ENCODE peak calls at places on chromosomes 3 and 15, in ten cellular contexts. V is HL-60, G is stomach, Z is fibroblast of lung, R is choroid plexus epithelial cell, O is epithelial cell of esophagus, I is lower lobe of right lung, D is GM12878, F is SK-N-SH, C is heart right ventricle. N is an unnamed sample.

GRCh38 chr3:23189183-23189582 is 13.9 kb upstream of the UBE2E2 start:
- DNase-seq in O (no peak), D (no peak), I (no peak), G (no peak), F (no peak), V (no peak), Z (no peak), C (no peak), R (no peak), N (no peak)

GRCh38 chr3:16399473-16399872 is 114.0 kb downstream of the RFTN1 start:
- DNase-seq in V (no peak), D (no peak), Z (peak), O (peak), R (peak), I (no peak), G (no peak), C (peak), F (peak), N (peak)

GRCh38 chr3:160837394-160837975 is 81.5 kb downstream of the PPM1L start:
- DNase-seq in C (no peak), G (no peak), Z (no peak), R (no peak), F (no peak), V (peak), D (no peak), I (no peak), O (no peak), N (no peak)

GRCh38 chr15:44598892-44599291 is 61.9 kb downstream of the EIF3J start:
- DNase-seq in G (no peak), C (no peak), O (no peak), V (no peak), Z (peak), D (no peak), R (peak), F (no peak), I (no peak), N (peak)

GRCh38 chr15:41565702-41566101 is 6.7 kb downstream of the TYRO3 start:
- DNase-seq in C (no peak), G (no peak), D (no peak), I (no peak), R (no peak), O (no peak), Z (no peak), V (no peak), F (no peak), N (no peak)

GRCh38 chr3:30864836-30865235 is 29.6 kb downstream of the GADL1 start:
- DNase-seq in D (no peak), O (no peak), I (no peak), F (no peak), R (no peak), G (no peak), C (no peak), Z (peak), V (no peak), N (no peak)

GRCh38 chr3:185688808-185689207 is 102.7 kb downstream of the SENP2 start:
- DNase-seq in F (peak), V (no peak), Z (peak), O (peak), I (no peak), G (peak), C (no peak), D (no peak), R (peak), N (peak)

GRCh38 chr3:184361932-184362667 is 590 bp downstream of the POLR2H start:
- DNase-seq in I (peak), C (peak), V (peak), R (peak), D (no peak), G (peak), Z (no peak), O (peak), F (peak), N (peak)

GRCh38 chr3:37945803-37946530 is 44.6 kb upstream of the VILL start:
- DNase-seq in R (peak), F (peak), G (no peak), C (no peak), V (no peak), Z (peak), D (no peak), I (no peak), O (peak), N (peak)

GRCh38 chr3:182795383-182795782 is 2.1 kb downstream of the ATP11B start:
- DNase-seq in D (no peak), I (no peak), R (peak), Z (peak), C (no peak), F (no peak), O (peak), G (no peak), V (peak), N (peak)

GRCh38 chr3:113104746-113105479 is 106.4 kb upstream of the BOC start:
- DNase-seq in G (no peak), C (no peak), Z (no peak), F (no peak), I (no peak), R (no peak), D (no peak), V (no peak), O (no peak), N (no peak)

GRCh38 chr15:32669870-32670623 is 28.5 kb downstream of the SCG5 start:
- DNase-seq in V (no peak), Z (no peak), R (peak), C (no peak), I (no peak), D (no peak), O (peak), G (no peak), F (peak), N (peak)

GRCh38 chr15:51775967-51776816 is 24.8 kb downstream of the TMOD2 start:
- DNase-seq in F (peak), C (peak), V (peak), O (peak), I (no peak), Z (peak), D (peak), G (peak), R (peak), N (peak)

GRCh38 chr3:189900578-189900977 is 220.1 kb downstream of the P3H2 start:
- DNase-seq in I (no peak), V (no peak), O (peak), R (no peak), D (no peak), Z (no peak), G (no peak), F (no peak), C (no peak), N (no peak)

GRCh38 chr3:11385908-11386307 is 113.7 kb downstream of the ATG7 start:
- DNase-seq in F (no peak), C (no peak), R (peak), Z (peak), G (no peak), O (no peak), I (no peak), D (no peak), V (no peak), N (peak)

GRCh38 chr3:149277338-149277813 is 55.7 kb upstream of the CP start:
- DNase-seq in I (no peak), O (peak), Z (peak), G (no peak), R (peak), D (peak), C (no peak), V (peak), F (no peak), N (peak)

GRCh38 chr15:79724312-79724711 is 172.5 kb downstream of the MTHFS start:
- DNase-seq in C (no peak), Z (peak), F (no peak), I (no peak), O (peak), G (no peak), R (peak), D (no peak), V (no peak), N (peak)

GRCh38 chr15:48250640-48251076 is 44.6 kb downstream of the SLC12A1 start:
- DNase-seq in C (peak), I (no peak), V (peak), F (peak), G (no peak), Z (peak), O (peak), R (peak), D (peak), N (peak)

GRCh38 chr15:89999676-90000174 is 1.4 kb upstream of the ZNF710 start:
- DNase-seq in I (peak), F (no peak), G (no peak), V (no peak), C (peak), D (no peak), Z (peak), R (peak), O (peak), N (peak)

GRCh38 chr3:40237892-40238571 is 71.5 kb upstream of the EIF1B start:
- DNase-seq in G (no peak), Z (peak), I (no peak), V (no peak), C (peak), D (no peak), R (peak), O (peak), F (peak), N (peak)

GRCh38 chr3:141050576-141050912 is 603 bp upstream of the SPSB4 start:
- DNase-seq in V (no peak), C (no peak), I (no peak), D (no peak), O (no peak), G (no peak), R (no peak), F (no peak), Z (no peak), N (no peak)

GRCh38 chr15:66935688-66936087 is 129.7 kb upstream of the SMAD3 start:
- DNase-seq in D (no peak), Z (no peak), G (no peak), V (no peak), O (no peak), I (no peak), F (no peak), R (no peak), C (no peak), N (no peak)

GRCh38 chr3:119582178-119582577 is 2.9 kb downstream of the ADPRH start:
- DNase-seq in I (no peak), D (no peak), C (no peak), F (no peak), Z (no peak), R (no peak), V (no peak), O (peak), G (no peak), N (no peak)

GRCh38 chr3:121916189-121916588 is 22.0 kb downstream of the SLC15A2 start:
- DNase-seq in R (no peak), F (no peak), V (no peak), I (no peak), D (no peak), G (no peak), C (no peak), O (no peak), Z (no peak), N (no peak)

GRCh38 chr3:88000853-88001252 is 58.0 kb downstream of the CGGBP1 start:
- DNase-seq in I (no peak), G (no peak), V (peak), R (peak), C (no peak), D (no peak), F (peak), Z (peak), O (no peak), N (peak)

GRCh38 chr15:64146041-64146440 is 5.5 kb upstream of the SNX22 start:
- DNase-seq in I (no peak), D (no peak), G (no peak), C (peak), F (peak), Z (no peak), O (no peak), V (no peak), R (no peak), N (no peak)

GRCh38 chr3:71512544-71512943 is 71.0 kb downstream of the FOXP1 start:
- DNase-seq in C (no peak), F (no peak), R (no peak), Z (no peak), D (no peak), O (no peak), I (no peak), G (no peak), V (no peak), N (no peak)

GRCh38 chr3:43902415-43902814 is 211.7 kb downstream of the ABHD5 start:
- DNase-seq in G (no peak), V (no peak), O (no peak), D (no peak), R (no peak), F (no peak), I (no peak), C (no peak), Z (no peak), N (no peak)

GRCh38 chr3:9223683-9224082 is 25.8 kb downstream of the SRGAP3 start:
- DNase-seq in F (peak), C (no peak), R (no peak), G (no peak), V (no peak), D (no peak), I (no peak), Z (no peak), O (no peak), N (no peak)

GRCh38 chr3:9225268-9225667 is 24.2 kb downstream of the SRGAP3 start:
- DNase-seq in I (no peak), C (no peak), V (no peak), D (no peak), Z (no peak), F (no peak), R (no peak), O (no peak), G (no peak), N (no peak)

GRCh38 chr3:9222956-9223639 is 26.3 kb downstream of the SRGAP3 start:
- DNase-seq in Z (peak), I (no peak), C (no peak), R (no peak), O (no peak), G (no peak), D (no peak), V (no peak), F (no peak), N (no peak)

GRCh38 chr3:9226326-9226725 is 23.1 kb downstream of the SRGAP3 start:
- DNase-seq in R (peak), F (no peak), C (no peak), O (peak), V (no peak), I (no peak), D (no peak), G (no peak), Z (peak), N (peak)

GRCh38 chr3:9224490-9224889 is 25.0 kb downstream of the SRGAP3 start:
- DNase-seq in Z (peak), D (peak), C (no peak), G (no peak), O (peak), F (no peak), V (no peak), I (no peak), R (peak), N (peak)
- TF ChIP-seq CTCF in Z (no peak), D (peak), C (no peak), G (no peak), O (no peak), F (peak), V (no peak), I (no peak), R (no peak), N (peak)

GRCh38 chr3:125149462-125149861 is 63.1 kb downstream of the SLC12A8 start:
- DNase-seq in O (no peak), V (no peak), G (no peak), Z (no peak), F (no peak), C (no peak), R (no peak), D (no peak), I (no peak), N (no peak)

GRCh38 chr3:125151916-125152315 is 60.6 kb downstream of the SLC12A8 start:
- DNase-seq in V (no peak), O (no peak), G (no peak), I (no peak), Z (peak), C (no peak), D (no peak), F (no peak), R (no peak), N (peak)

GRCh38 chr3:125150525-125151436 is 61.8 kb downstream of the SLC12A8 start:
- DNase-seq in C (no peak), G (peak), I (peak), D (no peak), Z (peak), F (peak), O (peak), V (peak), R (peak), N (no peak)

GRCh38 chr3:125148836-125149235 is 63.7 kb downstream of the SLC12A8 start:
- DNase-seq in R (no peak), Z (peak), D (no peak), C (peak), O (peak), G (no peak), V (no peak), F (no peak), I (peak), N (peak)

GRCh38 chr3:125151437-125151806 is 61.1 kb downstream of the SLC12A8 start:
- DNase-seq in O (no peak), Z (peak), R (no peak), G (no peak), F (no peak), I (no peak), V (no peak), D (no peak), C (no peak), N (no peak)
- H3K4me3 ChIP-seq in O (no peak), Z (no peak), R (no peak), G (no peak), F (no peak), I (no peak), V (no peak), D (no peak), C (no peak), N (no peak)

GRCh38 chr3:26718295-26718694 is 95.7 kb downstream of the LRRC3B start:
- DNase-seq in Z (no peak), O (no peak), V (no peak), R (no peak), G (no peak), I (no peak), D (no peak), C (no peak), F (no peak), N (no peak)

GRCh38 chr3:26719148-26719547 is 96.6 kb downstream of the LRRC3B start:
- DNase-seq in C (no peak), G (no peak), R (no peak), D (no peak), V (no peak), F (no peak), O (no peak), I (no peak), Z (no peak), N (no peak)

DNA sequence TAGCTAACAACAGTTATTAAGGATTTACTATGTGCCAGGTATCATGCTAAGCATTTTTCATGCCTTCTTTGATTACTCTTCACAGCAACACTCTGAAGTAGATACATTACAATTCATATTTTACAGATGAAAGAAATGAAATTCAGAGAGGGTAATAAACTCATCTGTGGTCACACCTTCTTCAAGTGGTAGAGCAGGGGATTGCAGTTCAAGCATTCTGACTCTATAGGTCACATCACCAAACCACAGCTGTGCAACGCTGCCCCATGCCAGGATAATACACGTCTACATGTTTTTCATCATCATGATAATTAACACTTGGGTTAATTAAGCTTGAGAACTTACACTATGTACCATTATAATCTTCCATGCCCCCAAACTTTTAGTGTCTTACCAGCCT is 98.5 kb downstream of the LRRC3B start:
- DNase-seq in D (no peak), C (no peak), F (no peak), R (no peak), I (no peak), V (no peak), G (no peak), Z (no peak), O (no peak), N (no peak)
- TF ChIP-seq CTCF in D (no peak), C (no peak), F (no peak), R (no peak), I (no peak), V (no peak), G (no peak), Z (no peak), O (no peak), N (no peak)

GRCh38 chr15:62899090-62899493 is 143.5 kb upstream of the TPM1 start:
- DNase-seq in C (peak), F (no peak), R (no peak), Z (no peak), G (no peak), D (no peak), I (no peak), V (no peak), O (no peak), N (peak)

GRCh38 chr15:62895905-62896316 is 146.6 kb upstream of the TPM1 start:
- DNase-seq in Z (peak), G (no peak), V (no peak), F (no peak), I (no peak), R (peak), C (no peak), O (peak), D (no peak), N (peak)

GRCh38 chr15:62896969-62897486 is 145.5 kb upstream of the TPM1 start:
- DNase-seq in I (peak), F (peak), C (peak), D (no peak), Z (peak), G (peak), O (peak), V (no peak), R (peak), N (peak)

GRCh38 chr15:62896380-62896866 is 146.1 kb upstream of the TPM1 start:
- DNase-seq in O (peak), V (no peak), R (no peak), G (no peak), I (no peak), F (no peak), D (no peak), Z (no peak), C (no peak), N (no peak)

DNA sequence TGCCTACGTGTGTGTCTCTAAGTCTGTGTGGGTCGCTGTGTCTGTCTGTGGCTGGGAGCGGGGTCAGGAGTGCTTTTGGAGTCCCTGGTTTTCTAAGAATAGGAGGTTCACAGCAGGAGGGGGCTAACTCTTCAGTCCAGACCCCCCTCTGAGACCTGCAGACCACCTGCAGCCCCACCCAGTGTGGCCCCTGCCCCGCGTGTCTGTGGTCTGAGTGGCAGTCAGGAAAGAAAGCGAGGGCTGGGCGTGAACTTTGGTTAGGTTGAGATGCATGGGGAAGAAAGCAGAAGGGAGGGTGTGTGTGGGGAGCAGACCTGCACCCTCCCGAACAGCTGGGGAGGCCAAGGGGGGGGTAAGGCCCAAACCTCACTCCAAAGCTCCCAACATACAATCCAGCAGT is 144.9 kb upstream of the TPM1 start:
- DNase-seq in Z (no peak), F (no peak), O (no peak), C (no peak), G (no peak), I (no peak), R (no peak), D (no peak), V (no peak), N (no peak)
- H3K4me3 ChIP-seq in Z (no peak), F (peak), O (no peak), C (peak), G (no peak), I (no peak), R (no peak), D (no peak), V (no peak), N (no peak)

N was measured in fibroblast of villous mesenchyme.